ENCODE peak calls at places on chromosomes 3 and 15, in six cellular contexts. One of them, this sample, is unnamed.
A peak's percentile ranks its signal among the peaks of the same experiment; 100 is the strongest.

GRCh38 chr3:103002447-103002846 is 567.6 kb downstream of the ZPLD1 start:
- DNase-seq in mesothelial cell of epicardium: no peak
- DNase-seq in NCI-H1436: peak; percentile 85
- DNase-seq in stimulated activated CD4-positive, alpha-beta T cell treated with anti-CD3 and anti-CD28 coated beads, Interleukin-2, amount 100 ng/mL, for 48 hours: no peak
- DNase-seq in stimulated activated CD8-positive, alpha-beta memory T cell treated with anti-CD3 and anti-CD28 coated beads, Interleukin-15, amount 100 ng/mL, for 4 hours: no peak
- DNase-seq in LoVo: no peak
- DNase-seq in this sample: no peak

GRCh38 chr3:124075758-124076157 is 83.8 kb upstream of the ROPN1 start:
- DNase-seq in mesothelial cell of epicardium: no peak
- DNase-seq in stimulated activated CD8-positive, alpha-beta memory T cell treated with anti-CD3 and anti-CD28 coated beads, Interleukin-15, amount 100 ng/mL, for 4 hours: no peak
- DNase-seq in stimulated activated CD4-positive, alpha-beta T cell treated with anti-CD3 and anti-CD28 coated beads, Interleukin-2, amount 100 ng/mL, for 48 hours: no peak
- DNase-seq in NCI-H1436: no peak
- DNase-seq in LoVo: no peak
- DNase-seq in this sample: no peak

GRCh38 chr15:71296032-71296686 is 180.9 kb downstream of the THSD4 start:
- DNase-seq in LoVo: peak; percentile 83
- DNase-seq in mesothelial cell of epicardium: no peak
- DNase-seq in stimulated activated CD4-positive, alpha-beta T cell treated with anti-CD3 and anti-CD28 coated beads, Interleukin-2, amount 100 ng/mL, for 48 hours: no peak
- DNase-seq in stimulated activated CD8-positive, alpha-beta memory T cell treated with anti-CD3 and anti-CD28 coated beads, Interleukin-15, amount 100 ng/mL, for 4 hours: no peak
- DNase-seq in NCI-H1436: no peak
- DNase-seq in this sample: no peak

GRCh38 chr3:55607844-55608243 is 120.7 kb upstream of the WNT5A start:
- DNase-seq in stimulated activated CD4-positive, alpha-beta T cell treated with anti-CD3 and anti-CD28 coated beads, Interleukin-2, amount 100 ng/mL, for 48 hours: no peak
- DNase-seq in stimulated activated CD8-positive, alpha-beta memory T cell treated with anti-CD3 and anti-CD28 coated beads, Interleukin-15, amount 100 ng/mL, for 4 hours: no peak
- DNase-seq in NCI-H1436: no peak
- DNase-seq in LoVo: no peak
- DNase-seq in mesothelial cell of epicardium: no peak
- DNase-seq in this sample: no peak

GRCh38 chr15:45386974-45387373 is 8.6 kb upstream of the GATM start:
- DNase-seq in NCI-H1436: no peak
- DNase-seq in stimulated activated CD8-positive, alpha-beta memory T cell treated with anti-CD3 and anti-CD28 coated beads, Interleukin-15, amount 100 ng/mL, for 4 hours: no peak
- DNase-seq in stimulated activated CD4-positive, alpha-beta T cell treated with anti-CD3 and anti-CD28 coated beads, Interleukin-2, amount 100 ng/mL, for 48 hours: no peak
- DNase-seq in LoVo: no peak
- DNase-seq in mesothelial cell of epicardium: no peak
- DNase-seq in this sample: no peak

GRCh38 chr3:132605374-132605792 is 8.3 kb downstream of the ACKR4 start:
- DNase-seq in LoVo: no peak
- DNase-seq in stimulated activated CD4-positive, alpha-beta T cell treated with anti-CD3 and anti-CD28 coated beads, Interleukin-2, amount 100 ng/mL, for 48 hours: no peak
- DNase-seq in mesothelial cell of epicardium: no peak
- DNase-seq in NCI-H1436: no peak
- DNase-seq in stimulated activated CD8-positive, alpha-beta memory T cell treated with anti-CD3 and anti-CD28 coated beads, Interleukin-15, amount 100 ng/mL, for 4 hours: no peak
- DNase-seq in this sample: no peak

GRCh38 chr3:107598926-107599754 is 76.4 kb downstream of the BBX start:
- DNase-seq in stimulated activated CD8-positive, alpha-beta memory T cell treated with anti-CD3 and anti-CD28 coated beads, Interleukin-15, amount 100 ng/mL, for 4 hours: no peak
- DNase-seq in stimulated activated CD4-positive, alpha-beta T cell treated with anti-CD3 and anti-CD28 coated beads, Interleukin-2, amount 100 ng/mL, for 48 hours: peak; percentile 23
- DNase-seq in mesothelial cell of epicardium: no peak
- DNase-seq in NCI-H1436: peak; percentile 28
- DNase-seq in LoVo: peak; percentile 6
- DNase-seq in this sample: peak; percentile 39

GRCh38 chr15:92724144-92724543 is 68.6 kb upstream of the FAM174B start:
- DNase-seq in NCI-H1436: no peak
- DNase-seq in stimulated activated CD8-positive, alpha-beta memory T cell treated with anti-CD3 and anti-CD28 coated beads, Interleukin-15, amount 100 ng/mL, for 4 hours: no peak
- DNase-seq in LoVo: no peak
- DNase-seq in stimulated activated CD4-positive, alpha-beta T cell treated with anti-CD3 and anti-CD28 coated beads, Interleukin-2, amount 100 ng/mL, for 48 hours: no peak
- DNase-seq in mesothelial cell of epicardium: no peak
- DNase-seq in this sample: no peak

GRCh38 chr15:95946241-95946640 is 384.3 kb upstream of the NR2F2 start:
- DNase-seq in NCI-H1436: no peak
- DNase-seq in stimulated activated CD8-positive, alpha-beta memory T cell treated with anti-CD3 and anti-CD28 coated beads, Interleukin-15, amount 100 ng/mL, for 4 hours: no peak
- DNase-seq in mesothelial cell of epicardium: no peak
- DNase-seq in LoVo: no peak
- DNase-seq in stimulated activated CD4-positive, alpha-beta T cell treated with anti-CD3 and anti-CD28 coated beads, Interleukin-2, amount 100 ng/mL, for 48 hours: no peak
- DNase-seq in this sample: no peak

GRCh38 chr3:193490989-193491388 is 63.7 kb downstream of the ATP13A4 start:
- DNase-seq in LoVo: no peak
- DNase-seq in mesothelial cell of epicardium: no peak
- DNase-seq in stimulated activated CD4-positive, alpha-beta T cell treated with anti-CD3 and anti-CD28 coated beads, Interleukin-2, amount 100 ng/mL, for 48 hours: no peak
- DNase-seq in stimulated activated CD8-positive, alpha-beta memory T cell treated with anti-CD3 and anti-CD28 coated beads, Interleukin-15, amount 100 ng/mL, for 4 hours: no peak
- DNase-seq in NCI-H1436: no peak
- DNase-seq in this sample: no peak

GRCh38 chr15:45919806-45920205 is 285.0 kb downstream of the SQOR start:
- DNase-seq in LoVo: peak; percentile 74
- DNase-seq in NCI-H1436: no peak
- DNase-seq in stimulated activated CD4-positive, alpha-beta T cell treated with anti-CD3 and anti-CD28 coated beads, Interleukin-2, amount 100 ng/mL, for 48 hours: no peak
- DNase-seq in stimulated activated CD8-positive, alpha-beta memory T cell treated with anti-CD3 and anti-CD28 coated beads, Interleukin-15, amount 100 ng/mL, for 4 hours: no peak
- DNase-seq in mesothelial cell of epicardium: no peak
- DNase-seq in this sample: no peak

GRCh38 chr3:130849111-130849552 is 44.8 kb upstream of the ATP2C1 start:
- DNase-seq in mesothelial cell of epicardium: no peak
- DNase-seq in stimulated activated CD4-positive, alpha-beta T cell treated with anti-CD3 and anti-CD28 coated beads, Interleukin-2, amount 100 ng/mL, for 48 hours: no peak
- DNase-seq in NCI-H1436: peak; percentile 65
- DNase-seq in LoVo: no peak
- DNase-seq in stimulated activated CD8-positive, alpha-beta memory T cell treated with anti-CD3 and anti-CD28 coated beads, Interleukin-15, amount 100 ng/mL, for 4 hours: no peak
- DNase-seq in this sample: no peak

GRCh38 chr3:52091566-52092290 is 35.4 kb upstream of the DUSP7 start:
- DNase-seq in stimulated activated CD8-positive, alpha-beta memory T cell treated with anti-CD3 and anti-CD28 coated beads, Interleukin-15, amount 100 ng/mL, for 4 hours: no peak
- DNase-seq in NCI-H1436: no peak
- DNase-seq in stimulated activated CD4-positive, alpha-beta T cell treated with anti-CD3 and anti-CD28 coated beads, Interleukin-2, amount 100 ng/mL, for 48 hours: no peak
- DNase-seq in mesothelial cell of epicardium: no peak
- DNase-seq in LoVo: no peak
- DNase-seq in this sample: no peak

GRCh38 chr15:68384451-68385239 is 47.3 kb downstream of the ITGA11 start:
- DNase-seq in stimulated activated CD8-positive, alpha-beta memory T cell treated with anti-CD3 and anti-CD28 coated beads, Interleukin-15, amount 100 ng/mL, for 4 hours: no peak
- DNase-seq in NCI-H1436: no peak
- DNase-seq in mesothelial cell of epicardium: peak; percentile 29
- DNase-seq in LoVo: no peak
- DNase-seq in stimulated activated CD4-positive, alpha-beta T cell treated with anti-CD3 and anti-CD28 coated beads, Interleukin-2, amount 100 ng/mL, for 48 hours: no peak
- DNase-seq in this sample: peak; percentile 25

GRCh38 chr3:16802382-16802781 is 82.4 kb upstream of the PLCL2 start:
- DNase-seq in NCI-H1436: no peak
- DNase-seq in stimulated activated CD4-positive, alpha-beta T cell treated with anti-CD3 and anti-CD28 coated beads, Interleukin-2, amount 100 ng/mL, for 48 hours: no peak
- DNase-seq in LoVo: no peak
- DNase-seq in mesothelial cell of epicardium: no peak
- DNase-seq in stimulated activated CD8-positive, alpha-beta memory T cell treated with anti-CD3 and anti-CD28 coated beads, Interleukin-15, amount 100 ng/mL, for 4 hours: no peak
- DNase-seq in this sample: no peak

GRCh38 chr3:180630360-180630759 is 28.4 kb downstream of the TTC14 start:
- DNase-seq in mesothelial cell of epicardium: no peak
- DNase-seq in LoVo: no peak
- DNase-seq in stimulated activated CD4-positive, alpha-beta T cell treated with anti-CD3 and anti-CD28 coated beads, Interleukin-2, amount 100 ng/mL, for 48 hours: no peak
- DNase-seq in stimulated activated CD8-positive, alpha-beta memory T cell treated with anti-CD3 and anti-CD28 coated beads, Interleukin-15, amount 100 ng/mL, for 4 hours: no peak
- DNase-seq in NCI-H1436: no peak
- DNase-seq in this sample: no peak

GRCh38 chr3:55906896-55907295 is 419.8 kb upstream of the WNT5A start:
- DNase-seq in NCI-H1436: no peak
- DNase-seq in stimulated activated CD8-positive, alpha-beta memory T cell treated with anti-CD3 and anti-CD28 coated beads, Interleukin-15, amount 100 ng/mL, for 4 hours: no peak
- DNase-seq in mesothelial cell of epicardium: no peak
- DNase-seq in stimulated activated CD4-positive, alpha-beta T cell treated with anti-CD3 and anti-CD28 coated beads, Interleukin-2, amount 100 ng/mL, for 48 hours: no peak
- DNase-seq in LoVo: no peak
- DNase-seq in this sample: no peak

This sample was measured in activated naive CD4-positive, alpha-beta T cell treated with anti-CD3 and anti-CD28 coated beads, Interleukin-2, amount 50 U/mL, for 72 hours.